ENCODE peak calls at places on chromosomes 7 and 10, in ten cellular contexts. One of them, this sample, is unnamed.

GRCh38 chr7:27339478-27339877 is 96.9 kb downstream of the EVX1 start:
- DNase-seq in glutamatergic neuron: no peak
- DNase-seq in suprapubic skin: no peak
- DNase-seq in AG09319: no peak
- DNase-seq in AG04450: no peak
- DNase-seq in kidney: no peak
- DNase-seq in cardiac muscle cell: no peak
- DNase-seq in NB4: peak; percentile 99
- DNase-seq in astrocyte: no peak
- DNase-seq in fibroblast of the aortic adventitia: no peak
- DNase-seq in this sample: no peak

GRCh38 chr7:158650821-158651225 is 53.8 kb downstream of the NCAPG2 start:
- DNase-seq in glutamatergic neuron: no peak
- DNase-seq in suprapubic skin: no peak
- DNase-seq in AG09319: peak; percentile 15
- DNase-seq in AG04450: peak; percentile 30
- DNase-seq in kidney: no peak
- DNase-seq in cardiac muscle cell: peak; percentile 83
- DNase-seq in NB4: no peak
- DNase-seq in astrocyte: peak; percentile 81
- DNase-seq in fibroblast of the aortic adventitia: peak; percentile 91
- DNase-seq in this sample: peak; percentile 24

GRCh38 chr10:117005454-117006055 is 568 bp upstream of the SHTN1 start:
- DNase-seq in glutamatergic neuron: peak; percentile 44
- DNase-seq in suprapubic skin: peak; percentile 65
- DNase-seq in AG09319: no peak
- DNase-seq in AG04450: no peak
- DNase-seq in kidney: no peak
- DNase-seq in cardiac muscle cell: peak; percentile 8
- DNase-seq in NB4: no peak
- DNase-seq in astrocyte: no peak
- DNase-seq in fibroblast of the aortic adventitia: no peak
- DNase-seq in this sample: no peak

GRCh38 chr10:86265236-86265876 is 101.2 kb downstream of the GRID1 start:
- DNase-seq in glutamatergic neuron: no peak
- DNase-seq in suprapubic skin: no peak
- DNase-seq in AG09319: no peak
- DNase-seq in AG04450: no peak
- DNase-seq in kidney: no peak
- DNase-seq in cardiac muscle cell: no peak
- DNase-seq in NB4: no peak
- DNase-seq in astrocyte: no peak
- DNase-seq in fibroblast of the aortic adventitia: no peak
- DNase-seq in this sample: no peak

GRCh38 chr10:17062493-17063487 is 66.8 kb downstream of the CUBN start:
- DNase-seq in glutamatergic neuron: no peak
- DNase-seq in suprapubic skin: peak; percentile 78
- DNase-seq in AG09319: peak; percentile 54
- DNase-seq in AG04450: peak; percentile 59
- DNase-seq in kidney: peak; percentile 80
- DNase-seq in cardiac muscle cell: peak; percentile 75
- DNase-seq in NB4: no peak
- DNase-seq in astrocyte: peak; percentile 92
- DNase-seq in fibroblast of the aortic adventitia: peak; percentile 89
- DNase-seq in this sample: peak; percentile 33

GRCh38 chr7:42143605-42144252 is 93.3 kb downstream of the GLI3 start:
- DNase-seq in glutamatergic neuron: no peak
- DNase-seq in suprapubic skin: no peak
- DNase-seq in AG09319: no peak
- DNase-seq in AG04450: no peak
- DNase-seq in kidney: no peak
- DNase-seq in cardiac muscle cell: peak; percentile 46
- DNase-seq in NB4: no peak
- DNase-seq in astrocyte: peak; percentile 66
- DNase-seq in fibroblast of the aortic adventitia: peak; percentile 51
- DNase-seq in this sample: peak; percentile 7

GRCh38 chr10:43219848-43220247 is 47.0 kb downstream of the RASGEF1A start:
- DNase-seq in glutamatergic neuron: peak; percentile 13
- DNase-seq in suprapubic skin: peak; percentile 31
- DNase-seq in AG09319: no peak
- DNase-seq in AG04450: no peak
- DNase-seq in kidney: peak; percentile 66
- DNase-seq in cardiac muscle cell: no peak
- DNase-seq in NB4: no peak
- DNase-seq in astrocyte: no peak
- DNase-seq in fibroblast of the aortic adventitia: no peak
- DNase-seq in this sample: no peak

GRCh38 chr7:129110575-129111376 is 33.7 kb upstream of the TSPAN33 start:
- DNase-seq in glutamatergic neuron: no peak
- DNase-seq in suprapubic skin: no peak
- DNase-seq in AG09319: no peak
- DNase-seq in AG04450: no peak
- DNase-seq in kidney: peak; percentile 71
- DNase-seq in cardiac muscle cell: no peak
- DNase-seq in NB4: no peak
- DNase-seq in astrocyte: no peak
- DNase-seq in fibroblast of the aortic adventitia: no peak
- DNase-seq in this sample: no peak

GRCh38 chr7:157493017-157493416 is 156.2 kb downstream of the DNAJB6 start:
- DNase-seq in glutamatergic neuron: no peak
- DNase-seq in suprapubic skin: no peak
- DNase-seq in AG09319: no peak
- DNase-seq in AG04450: no peak
- DNase-seq in kidney: no peak
- DNase-seq in cardiac muscle cell: no peak
- DNase-seq in NB4: no peak
- DNase-seq in astrocyte: no peak
- DNase-seq in fibroblast of the aortic adventitia: no peak
- DNase-seq in this sample: no peak

DNA sequence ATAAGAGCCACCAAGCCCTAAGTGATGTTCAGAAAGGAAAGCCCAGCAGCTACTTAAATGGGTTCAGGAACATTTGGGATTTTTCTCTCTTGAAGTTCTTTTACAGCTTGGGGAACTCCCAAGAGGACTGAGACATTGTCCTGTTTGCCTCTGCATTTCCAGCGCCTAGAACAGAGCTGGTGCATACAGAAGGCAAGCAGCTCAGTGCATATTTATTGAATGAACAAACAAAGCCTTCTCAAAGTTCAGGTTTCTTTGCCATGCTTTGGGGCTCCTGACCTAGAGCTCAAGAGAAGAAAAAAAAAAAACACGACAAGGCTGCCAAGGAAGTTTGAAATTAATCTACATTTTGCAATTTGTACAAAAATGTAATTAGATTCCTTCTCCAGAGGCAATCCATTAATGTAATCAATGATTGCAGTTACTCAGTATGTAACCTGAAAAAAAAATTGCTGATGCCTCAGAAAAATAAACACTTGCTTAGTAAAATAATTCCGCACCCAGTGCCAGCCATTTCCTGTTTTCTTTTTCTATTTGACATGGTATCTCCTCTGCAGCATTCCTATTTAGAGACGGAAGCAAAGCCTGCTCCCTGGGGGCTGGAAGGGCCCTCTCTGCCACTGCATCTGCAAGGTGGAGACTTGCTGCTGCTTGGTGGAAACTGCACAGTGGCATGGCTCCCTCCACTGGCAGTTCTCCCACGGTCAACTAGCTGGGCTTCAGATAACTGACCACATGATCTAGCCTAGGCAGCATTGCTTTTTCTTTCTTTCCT is 157.3 kb downstream of the TMEM178B start:
- DNase-seq in glutamatergic neuron: peak; percentile 68
- DNase-seq in suprapubic skin: no peak
- DNase-seq in AG09319: peak; percentile 2
- DNase-seq in AG04450: no peak
- DNase-seq in kidney: peak; percentile 45
- DNase-seq in cardiac muscle cell: peak; percentile 5
- DNase-seq in NB4: peak; percentile 28
- DNase-seq in astrocyte: peak; percentile 26
- DNase-seq in fibroblast of the aortic adventitia: peak; percentile 15
- DNase-seq in this sample: no peak
- TF ChIP-seq CTCF in glutamatergic neuron: no peak
- TF ChIP-seq CTCF in suprapubic skin: no peak
- TF ChIP-seq CTCF in AG09319: peak; percentile 39
- TF ChIP-seq CTCF in AG04450: peak; percentile 28
- TF ChIP-seq CTCF in kidney: peak; percentile 17
- TF ChIP-seq CTCF in cardiac muscle cell: no peak
- TF ChIP-seq CTCF in NB4: peak; percentile 12
- TF ChIP-seq CTCF in astrocyte: peak; percentile 33
- TF ChIP-seq CTCF in fibroblast of the aortic adventitia: peak; percentile 25
- TF ChIP-seq CTCF in this sample: no peak

GRCh38 chr10:119644215-119644826 is 6.9 kb upstream of the BAG3 start:
- DNase-seq in glutamatergic neuron: peak; percentile 24
- DNase-seq in suprapubic skin: no peak
- DNase-seq in AG09319: no peak
- DNase-seq in AG04450: no peak
- DNase-seq in kidney: no peak
- DNase-seq in cardiac muscle cell: no peak
- DNase-seq in NB4: no peak
- DNase-seq in astrocyte: no peak
- DNase-seq in fibroblast of the aortic adventitia: no peak
- DNase-seq in this sample: no peak
- TF ChIP-seq CTCF in glutamatergic neuron: no peak
- TF ChIP-seq CTCF in suprapubic skin: no peak
- TF ChIP-seq CTCF in AG09319: no peak
- TF ChIP-seq CTCF in AG04450: peak; percentile 43
- TF ChIP-seq CTCF in kidney: no peak
- TF ChIP-seq CTCF in cardiac muscle cell: peak; percentile 23
- TF ChIP-seq CTCF in NB4: peak; percentile 9
- TF ChIP-seq CTCF in astrocyte: no peak
- TF ChIP-seq CTCF in fibroblast of the aortic adventitia: no peak
- TF ChIP-seq CTCF in this sample: peak; percentile 52

GRCh38 chr7:74059037-74059436 is 24.6 kb upstream of the LIMK1 start:
- DNase-seq in glutamatergic neuron: no peak
- DNase-seq in suprapubic skin: no peak
- DNase-seq in AG09319: no peak
- DNase-seq in AG04450: no peak
- DNase-seq in kidney: no peak
- DNase-seq in cardiac muscle cell: no peak
- DNase-seq in NB4: no peak
- DNase-seq in astrocyte: no peak
- DNase-seq in fibroblast of the aortic adventitia: no peak
- DNase-seq in this sample: no peak

GRCh38 chr7:74061840-74062539 is 21.6 kb upstream of the LIMK1 start:
- DNase-seq in glutamatergic neuron: peak; percentile 12
- DNase-seq in suprapubic skin: peak; percentile 85
- DNase-seq in AG09319: peak; percentile 87
- DNase-seq in AG04450: peak; percentile 69
- DNase-seq in kidney: peak; percentile 95
- DNase-seq in cardiac muscle cell: peak; percentile 96
- DNase-seq in NB4: peak; percentile 92
- DNase-seq in astrocyte: peak; percentile 94
- DNase-seq in fibroblast of the aortic adventitia: peak; percentile 95
- DNase-seq in this sample: no peak

GRCh38 chr7:74057987-74058386 is 25.6 kb upstream of the LIMK1 start:
- DNase-seq in glutamatergic neuron: no peak
- DNase-seq in suprapubic skin: no peak
- DNase-seq in AG09319: no peak
- DNase-seq in AG04450: no peak
- DNase-seq in kidney: no peak
- DNase-seq in cardiac muscle cell: no peak
- DNase-seq in NB4: no peak
- DNase-seq in astrocyte: no peak
- DNase-seq in fibroblast of the aortic adventitia: no peak
- DNase-seq in this sample: no peak

GRCh38 chr7:74058486-74058885 is 25.1 kb upstream of the LIMK1 start:
- DNase-seq in glutamatergic neuron: no peak
- DNase-seq in suprapubic skin: no peak
- DNase-seq in AG09319: no peak
- DNase-seq in AG04450: no peak
- DNase-seq in kidney: peak; percentile 6
- DNase-seq in cardiac muscle cell: no peak
- DNase-seq in NB4: no peak
- DNase-seq in astrocyte: no peak
- DNase-seq in fibroblast of the aortic adventitia: no peak
- DNase-seq in this sample: no peak

DNA sequence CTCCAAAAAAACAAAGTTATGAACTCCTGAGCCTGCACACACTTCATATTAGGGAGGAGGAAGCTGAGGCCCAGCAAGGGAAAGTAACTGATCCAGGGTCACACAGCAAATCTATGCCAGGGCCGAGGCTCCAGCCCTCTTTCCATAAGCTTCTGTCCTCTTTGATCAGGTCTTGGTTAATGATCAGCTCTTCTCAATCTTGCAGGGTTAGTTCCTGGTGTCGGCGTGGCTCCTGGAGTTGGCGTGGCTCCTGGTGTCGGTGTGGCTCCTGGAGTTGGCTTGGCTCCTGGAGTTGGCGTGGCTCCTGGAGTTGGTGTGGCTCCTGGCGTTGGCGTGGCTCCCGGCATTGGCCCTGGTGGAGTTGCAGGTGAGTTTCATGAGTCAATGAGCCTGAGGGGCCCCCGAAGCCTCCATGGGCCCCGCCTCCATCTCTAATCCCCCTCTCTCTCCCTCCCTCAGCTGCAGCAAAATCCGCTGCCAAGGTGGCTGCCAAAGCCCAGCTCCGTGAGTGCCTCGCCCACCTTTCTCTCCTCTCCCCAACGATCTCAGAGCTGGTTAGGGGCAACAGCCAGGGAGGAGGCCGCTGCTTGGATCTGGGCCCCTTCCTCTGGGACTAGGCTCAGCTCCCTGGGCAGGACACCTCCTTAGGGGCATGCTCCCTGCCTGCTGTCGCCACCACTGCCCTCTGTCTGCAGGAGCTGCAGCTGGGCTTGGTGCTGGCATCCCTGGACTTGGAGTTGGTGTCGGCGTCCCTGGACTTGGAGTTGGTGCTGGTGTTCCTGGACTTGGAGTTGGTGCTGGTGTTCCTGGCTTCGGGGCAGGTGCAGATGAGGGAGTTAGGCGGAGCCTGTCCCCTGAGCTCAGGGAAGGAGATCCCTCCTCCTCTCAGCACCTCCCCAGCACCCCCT is 23.7 kb upstream of the LIMK1 start:
- DNase-seq in glutamatergic neuron: peak; percentile 1
- DNase-seq in suprapubic skin: peak; percentile 89
- DNase-seq in AG09319: no peak
- DNase-seq in AG04450: no peak
- DNase-seq in kidney: peak; percentile 94
- DNase-seq in cardiac muscle cell: no peak
- DNase-seq in NB4: no peak
- DNase-seq in astrocyte: no peak
- DNase-seq in fibroblast of the aortic adventitia: peak; percentile 40
- DNase-seq in this sample: no peak
- TF ChIP-seq CTCF in glutamatergic neuron: no peak
- TF ChIP-seq CTCF in suprapubic skin: no peak
- TF ChIP-seq CTCF in AG09319: no peak
- TF ChIP-seq CTCF in AG04450: no peak
- TF ChIP-seq CTCF in kidney: peak; percentile 11
- TF ChIP-seq CTCF in cardiac muscle cell: no peak
- TF ChIP-seq CTCF in NB4: peak; percentile 2
- TF ChIP-seq CTCF in astrocyte: no peak
- TF ChIP-seq CTCF in fibroblast of the aortic adventitia: no peak
- TF ChIP-seq CTCF in this sample: no peak

DNA sequence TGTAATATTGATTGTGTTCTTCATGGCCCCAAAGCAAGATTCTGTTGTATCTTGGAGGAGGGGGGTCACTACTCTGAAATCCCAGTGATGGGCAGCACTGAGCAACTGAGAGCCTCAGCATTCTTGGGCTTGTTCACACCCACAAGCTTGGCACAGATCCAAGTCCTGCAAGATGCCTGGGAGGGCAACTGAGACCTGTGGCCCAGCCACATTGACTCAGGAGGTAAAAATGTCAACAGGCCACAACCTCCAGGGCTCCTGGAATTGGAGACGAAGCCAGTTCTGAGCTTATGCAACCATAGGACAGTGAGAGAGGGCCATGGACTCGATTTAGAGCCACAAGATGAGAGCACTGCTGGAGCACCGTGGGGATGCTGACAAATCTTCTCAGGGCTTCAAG is 3.1 kb upstream of the DOCK1 start:
- DNase-seq in glutamatergic neuron: no peak
- DNase-seq in suprapubic skin: no peak
- DNase-seq in AG09319: peak; percentile 74
- DNase-seq in AG04450: peak; percentile 26
- DNase-seq in kidney: peak; percentile 82
- DNase-seq in cardiac muscle cell: peak; percentile 83
- DNase-seq in NB4: no peak
- DNase-seq in astrocyte: peak; percentile 81
- DNase-seq in fibroblast of the aortic adventitia: peak; percentile 64
- DNase-seq in this sample: peak; percentile 19
- TF ChIP-seq CTCF in glutamatergic neuron: no peak
- TF ChIP-seq CTCF in suprapubic skin: no peak
- TF ChIP-seq CTCF in AG09319: peak; percentile 40
- TF ChIP-seq CTCF in AG04450: peak; percentile 19
- TF ChIP-seq CTCF in kidney: no peak
- TF ChIP-seq CTCF in cardiac muscle cell: peak; percentile 43
- TF ChIP-seq CTCF in NB4: no peak
- TF ChIP-seq CTCF in astrocyte: peak; percentile 31
- TF ChIP-seq CTCF in fibroblast of the aortic adventitia: peak; percentile 46
- TF ChIP-seq CTCF in this sample: peak; percentile 37

This sample was measured in AG04449.